ENCODE peak calls at places on chromosome 15, in four cellular contexts. One of them, this sample, is unnamed.
A peak's percentile ranks its signal among the peaks of the same experiment; 100 is the strongest.

GRCh38 chr15:25375557-25375956 is 63.3 kb downstream of the UBE3A start:
- DNase-seq in ureter: no peak
- DNase-seq in kidney tubule cell: no peak
- DNase-seq in lung: no peak
- DNase-seq in this sample: no peak

GRCh38 chr15:97867870-97868269 is 92.6 kb upstream of the ARRDC4 start:
- DNase-seq in ureter: no peak
- DNase-seq in kidney tubule cell: no peak
- DNase-seq in lung: no peak
- DNase-seq in this sample: no peak

GRCh38 chr15:81336568-81336967 is 12.6 kb upstream of the STARD5 start:
- DNase-seq in ureter: no peak
- DNase-seq in kidney tubule cell: peak; percentile 13
- DNase-seq in lung: no peak
- DNase-seq in this sample: no peak

GRCh38 chr15:99614749-99615288 is 49.0 kb downstream of the MEF2A start:
- DNase-seq in ureter: no peak
- DNase-seq in kidney tubule cell: peak; percentile 14
- DNase-seq in lung: no peak
- DNase-seq in this sample: no peak

GRCh38 chr15:39273805-39274411 is 307.0 kb upstream of the THBS1 start:
- DNase-seq in ureter: peak; percentile 52
- DNase-seq in kidney tubule cell: peak; percentile 9
- DNase-seq in lung: peak; percentile 76
- DNase-seq in this sample: no peak

GRCh38 chr15:65248506-65248905 is 37.2 kb upstream of the CILP start:
- DNase-seq in ureter: no peak
- DNase-seq in kidney tubule cell: no peak
- DNase-seq in lung: no peak
- DNase-seq in this sample: no peak

GRCh38 chr15:31869640-31870335 is 160.5 kb upstream of the CHRNA7 start:
- DNase-seq in ureter: no peak
- DNase-seq in kidney tubule cell: peak; percentile 8
- DNase-seq in lung: no peak
- DNase-seq in this sample: no peak

GRCh38 chr15:76140069-76140454 is 80.3 kb downstream of the TMEM266 start:
- DNase-seq in ureter: no peak
- DNase-seq in kidney tubule cell: no peak
- DNase-seq in lung: no peak
- DNase-seq in this sample: no peak

GRCh38 chr15:28191832-28192231 is 92.7 kb upstream of the OCA2 start:
- DNase-seq in ureter: peak; percentile 51
- DNase-seq in kidney tubule cell: peak; percentile 86
- DNase-seq in lung: peak; percentile 32
- DNase-seq in this sample: no peak

GRCh38 chr15:69568621-69569020 is 116.0 kb downstream of the RPLP1 start:
- DNase-seq in ureter: no peak
- DNase-seq in kidney tubule cell: peak; percentile 64
- DNase-seq in lung: no peak
- DNase-seq in this sample: no peak

GRCh38 chr15:68635142-68635541 is 56.3 kb downstream of the CORO2B start:
- DNase-seq in ureter: no peak
- DNase-seq in kidney tubule cell: no peak
- DNase-seq in lung: no peak
- DNase-seq in this sample: no peak

GRCh38 chr15:69724331-69724730 is 271.7 kb downstream of the RPLP1 start:
- DNase-seq in ureter: no peak
- DNase-seq in kidney tubule cell: no peak
- DNase-seq in lung: no peak
- DNase-seq in this sample: no peak

GRCh38 chr15:54839379-54839778 is 357.4 kb downstream of the RSL24D1 start:
- DNase-seq in ureter: no peak
- DNase-seq in kidney tubule cell: no peak
- DNase-seq in lung: no peak
- DNase-seq in this sample: no peak

GRCh38 chr15:42069025-42069424 is 25.3 kb downstream of the PLA2G4D start:
- DNase-seq in ureter: peak; percentile 22
- DNase-seq in kidney tubule cell: no peak
- DNase-seq in lung: no peak
- DNase-seq in this sample: no peak

GRCh38 chr15:62403164-62403809 is 238.2 kb upstream of the C2CD4B start:
- DNase-seq in ureter: no peak
- DNase-seq in kidney tubule cell: peak; percentile 88
- DNase-seq in lung: no peak
- DNase-seq in this sample: no peak

GRCh38 chr15:67700023-67700422 is 125.3 kb upstream of the SKOR1 start:
- DNase-seq in ureter: no peak
- DNase-seq in kidney tubule cell: no peak
- DNase-seq in lung: no peak
- DNase-seq in this sample: no peak

GRCh38 chr15:40925863-40926658 is 3.1 kb upstream of the DLL4 start:
- DNase-seq in ureter: no peak
- DNase-seq in kidney tubule cell: no peak
- DNase-seq in lung: no peak
- DNase-seq in this sample: no peak

GRCh38 chr15:39942101-39942752 is 8.3 kb downstream of the EIF2AK4 start:
- DNase-seq in ureter: no peak
- DNase-seq in kidney tubule cell: no peak
- DNase-seq in lung: no peak
- DNase-seq in this sample: no peak

GRCh38 chr15:39486546-39487081 is 94.3 kb upstream of the THBS1 start:
- DNase-seq in ureter: no peak
- DNase-seq in kidney tubule cell: no peak
- DNase-seq in lung: no peak
- DNase-seq in this sample: no peak

GRCh38 chr15:101019351-101019750 is 100.2 kb downstream of the LRRK1 start:
- DNase-seq in ureter: no peak
- DNase-seq in kidney tubule cell: no peak
- DNase-seq in lung: no peak
- DNase-seq in this sample: peak; percentile 44

GRCh38 chr15:41872166-41872747 is 21.6 kb downstream of the SPTBN5 start:
- DNase-seq in ureter: no peak
- DNase-seq in kidney tubule cell: no peak
- DNase-seq in lung: no peak
- DNase-seq in this sample: no peak

This sample was measured in vagina.